ENCODE peak calls at places on chromosomes 12 and 14, in four cellular contexts. K is GM12878, G is HepG2, F is K562. Q is an unnamed sample.

GRCh38 chr12:80412343-80412953 is 31.6 kb upstream of the PTPRQ start:
- DNase-seq in K (no peak), G (peak), F (peak), Q (no peak)

GRCh38 chr12:3646561-3647241 is 106.2 kb downstream of the CRACR2A start:
- DNase-seq in K (no peak), G (no peak), F (no peak), Q (no peak)

GRCh38 chr12:6938353-6939186 is 5.0 kb upstream of the RNU7-1 start:
- DNase-seq in K (no peak), G (no peak), F (no peak), Q (no peak)

GRCh38 chr12:124763594-124763979 is 100.1 kb downstream of the SCARB1 start:
- DNase-seq in K (no peak), G (no peak), F (no peak), Q (no peak)

GRCh38 chr12:68374315-68374982 is 42.3 kb upstream of the MDM1 start:
- DNase-seq in K (peak), G (no peak), F (no peak), Q (no peak)

GRCh38 chr14:21822109-21822508 is 148.5 kb upstream of the OR4E1 start:
- DNase-seq in K (no peak), G (no peak), F (no peak), Q (no peak)

GRCh38 chr14:74324945-74325361 is 22.2 kb upstream of the ABCD4 start:
- DNase-seq in K (no peak), G (peak), F (peak), Q (peak)

GRCh38 chr12:125185740-125186470 is 120.7 kb downstream of the AACS start:
- DNase-seq in K (no peak), G (peak), F (peak), Q (peak)

GRCh38 chr14:67911506-67911905 is 91.9 kb downstream of the RAD51B start:
- DNase-seq in K (no peak), G (no peak), F (no peak), Q (no peak)

GRCh38 chr12:62194616-62195015 is 65.6 kb upstream of the USP15 start:
- DNase-seq in K (no peak), G (no peak), F (no peak), Q (no peak)

GRCh38 chr12:62127516-62127915 is 132.7 kb upstream of the USP15 start:
- DNase-seq in K (no peak), G (no peak), F (no peak), Q (no peak)

GRCh38 chr12:6729186-6729585 is 5.3 kb downstream of the COPS7A start:
- DNase-seq in K (no peak), G (no peak), F (no peak), Q (no peak)

GRCh38 chr14:99707921-99708320 is 23.8 kb downstream of the CYP46A1 start:
- DNase-seq in K (no peak), G (no peak), F (no peak), Q (no peak)

GRCh38 chr12:98253207-98253606 is 262.2 kb upstream of the TMPO start:
- DNase-seq in K (no peak), G (no peak), F (no peak), Q (no peak)

GRCh38 chr12:53600490-53601295 is 25.5 kb downstream of the ATF7 start:
- DNase-seq in K (no peak), G (no peak), F (no peak), Q (no peak)

GRCh38 chr12:52010152-52010622 is 3.4 kb downstream of the TAMALIN start:
- DNase-seq in K (no peak), G (peak), F (peak), Q (peak)

GRCh38 chr12:39427360-39427808 is 15.5 kb downstream of the KIF21A start:
- DNase-seq in K (no peak), G (peak), F (no peak), Q (no peak)

GRCh38 chr12:105561981-105562726 is 231.7 kb downstream of the C12orf75 start:
- DNase-seq in K (no peak), G (no peak), F (no peak), Q (no peak)

GRCh38 chr12:62621239-62621638 is 154.6 kb downstream of the MON2 start:
- DNase-seq in K (no peak), G (no peak), F (no peak), Q (no peak)

GRCh38 chr12:22625671-22626251 is 790 bp downstream of the ETNK1 start:
- DNase-seq in K (peak), G (peak), F (peak), Q (peak)

GRCh38 chr14:99052467-99052866 is 219.5 kb downstream of the BCL11B start:
- DNase-seq in K (no peak), G (no peak), F (no peak), Q (no peak)

GRCh38 chr12:31234955-31235867 is 90.7 kb downstream of the SINHCAF start:
- DNase-seq in K (no peak), G (peak), F (peak), Q (peak)

GRCh38 chr12:5713599-5714001 is 231.5 kb downstream of the ANO2 start:
- DNase-seq in K (no peak), G (no peak), F (no peak), Q (no peak)

GRCh38 chr12:52949413-52950331 is 754 bp downstream of the KRT18 start:
- DNase-seq in K (no peak), G (peak), F (peak), Q (peak)

GRCh38 chr14:22221508-22221907 is 367.5 kb downstream of the DAD1 start:
- DNase-seq in K (no peak), G (peak), F (peak), Q (no peak)

GRCh38 chr12:116544656-116545055 is 14.5 kb upstream of the MAP1LC3B2 start:
- DNase-seq in K (no peak), G (no peak), F (no peak), Q (no peak)

GRCh38 chr14:54659365-54659764 is 92.4 kb downstream of the SAMD4A start:
- DNase-seq in K (no peak), G (peak), F (no peak), Q (no peak)

GRCh38 chr12:62660763-62661162 is 194.1 kb downstream of the MON2 start:
- DNase-seq in K (no peak), G (no peak), F (no peak), Q (no peak)

GRCh38 chr14:32230695-32231280 is 27.7 kb upstream of the RNU6-8 start:
- DNase-seq in K (no peak), G (no peak), F (no peak), Q (no peak)

GRCh38 chr12:46177842-46178608 is 90.8 kb downstream of the SLC38A1 start:
- DNase-seq in K (peak), G (no peak), F (no peak), Q (no peak)

GRCh38 chr14:65502676-65503124 is 90.2 kb downstream of the FUT8 start:
- DNase-seq in K (peak), G (no peak), F (no peak), Q (no peak)
- TF ChIP-seq SP1 in K (no peak), G (no peak), F (no peak), Q (no peak)

DNA sequence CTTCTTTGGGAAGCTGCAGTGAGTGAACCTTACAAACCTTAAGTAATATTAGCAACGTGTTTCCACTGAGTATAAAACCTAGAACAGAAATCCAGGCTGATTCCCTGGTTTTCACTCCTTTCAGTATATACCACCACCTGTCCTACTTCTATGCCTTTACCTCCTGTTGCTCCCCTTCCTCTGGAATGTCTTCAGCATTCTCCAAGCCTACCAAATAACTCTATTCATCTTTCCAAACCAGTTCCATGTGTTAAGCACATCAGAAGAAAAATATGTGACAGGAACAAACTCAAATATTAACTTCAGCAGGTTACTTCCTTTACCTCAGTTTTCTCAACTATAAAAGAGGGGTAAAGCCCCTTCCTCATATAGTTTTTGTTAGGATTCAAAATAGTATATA is 39.8 kb downstream of the LIMA1 start:
- DNase-seq in K (no peak), G (no peak), F (no peak), Q (no peak)
- TF ChIP-seq ESRRA in K (no peak), G (no peak), F (no peak), Q (no peak)

GRCh38 chr12:103929909-103930786 is at the start of gene HSP90B1:
- DNase-seq in K (peak), G (peak), F (peak), Q (peak)

GRCh38 chr12:103924761-103925641 is 5.2 kb upstream of the HSP90B1 start:
- DNase-seq in K (peak), G (no peak), F (no peak), Q (no peak)

GRCh38 chr12:103929051-103929908 is 930 bp upstream of the HSP90B1 start:
- DNase-seq in K (peak), G (peak), F (peak), Q (peak)

GRCh38 chr12:103930787-103931536 is 752 bp downstream of the HSP90B1 start:
- DNase-seq in K (no peak), G (peak), F (peak), Q (peak)

DNA sequence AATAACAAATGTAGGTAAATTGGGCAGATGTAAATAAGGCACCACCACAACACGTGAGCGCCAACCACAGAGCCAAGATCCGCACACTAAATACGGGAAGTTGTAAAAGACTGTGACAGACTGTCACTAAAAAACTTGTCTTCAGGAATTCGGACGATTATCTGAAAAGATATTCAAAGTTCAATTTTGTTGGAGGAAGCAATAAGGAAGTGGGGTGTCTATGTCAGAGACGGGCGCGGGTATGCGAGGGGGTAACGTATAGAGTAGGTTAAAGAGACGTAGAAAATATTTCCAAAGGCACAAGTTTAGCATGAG is 1.5 kb upstream of the HSP90B1 start:
- DNase-seq in K (peak), G (no peak), F (no peak), Q (no peak)
- TF ChIP-seq SP1 in K (peak), G (no peak), F (no peak), Q (no peak)

DNA sequence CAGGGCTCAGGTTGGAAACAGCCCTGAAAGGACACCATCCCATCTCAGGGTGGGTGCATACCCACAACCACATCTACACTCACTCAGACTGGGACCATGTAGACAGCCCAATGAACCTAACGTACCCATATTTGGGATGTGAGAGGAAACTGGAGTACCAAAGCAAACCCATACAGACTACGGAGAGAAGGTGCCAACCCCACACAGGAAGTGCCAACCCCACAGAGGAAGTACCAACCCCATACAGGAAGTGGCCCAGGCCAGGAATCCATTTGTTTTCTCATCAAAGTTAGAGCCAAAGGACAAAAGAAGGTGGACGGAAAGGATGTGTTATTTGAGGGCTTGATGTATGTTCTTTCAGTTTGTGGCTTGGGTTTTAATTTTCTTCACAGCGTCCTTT is 19.5 kb upstream of the SPIC start:
- DNase-seq in K (no peak), G (no peak), F (no peak), Q (no peak)
- TF ChIP-seq ESRRA in K (no peak), G (no peak), F (no peak), Q (no peak)

GRCh38 chr12:104187446-104188155 is 28.0 kb upstream of the TXNRD1 start:
- DNase-seq in K (no peak), G (no peak), F (no peak), Q (no peak)
- TF ChIP-seq SP1 in K (no peak), G (no peak), F (no peak), Q (no peak)